ENCODE peak calls at places on chromosome 21, in ten cellular contexts. Y is mesothelial cell of epicardium, T is GM04504, F is breast epithelium, H is mucosa of descending colon, I is lower leg skin, B is NCI-H1092, W is endothelial cell, A is germinal center, V is activated T-cell treated with anti-CD3 and anti-CD28 coated beads for 24 hours. G is an unnamed sample.

GRCh38 chr21:46124926-46125845 is 27.3 kb downstream of the COL6A2 start:
- DNase-seq in Y (peak), T (no peak), F (no peak), H (peak), I (peak), B (no peak), W (peak), A (no peak), V (no peak), G (no peak)

GRCh38 chr21:45034556-45035476 is 39.6 kb upstream of the ADARB1 start:
- DNase-seq in Y (no peak), T (no peak), F (no peak), H (no peak), I (no peak), B (no peak), W (no peak), A (no peak), V (no peak), G (no peak)

GRCh38 chr21:25373126-25374082 is 233.9 kb downstream of the MRPL39 start:
- DNase-seq in Y (no peak), T (no peak), F (no peak), H (no peak), I (no peak), B (no peak), W (no peak), A (no peak), V (no peak), G (no peak)

GRCh38 chr21:28851645-28852044 is 141.0 kb downstream of the LTN1 start:
- DNase-seq in Y (no peak), T (no peak), F (no peak), H (no peak), I (no peak), B (no peak), W (no peak), A (no peak), V (no peak), G (no peak)

GRCh38 chr21:41321908-41322495 is 5.4 kb downstream of the FAM3B start:
- DNase-seq in Y (no peak), T (no peak), F (no peak), H (no peak), I (no peak), B (no peak), W (no peak), A (no peak), V (no peak), G (no peak)

GRCh38 chr21:36948686-36949085 is 17.8 kb downstream of the HLCS start:
- DNase-seq in Y (no peak), T (no peak), F (no peak), H (no peak), I (no peak), B (no peak), W (no peak), A (no peak), V (no peak), G (no peak)

GRCh38 chr21:29080454-29080930 is 7.0 kb upstream of the CCT8 start:
- DNase-seq in Y (no peak), T (no peak), F (no peak), H (no peak), I (no peak), B (no peak), W (no peak), A (no peak), V (no peak), G (no peak)

GRCh38 chr21:39065912-39066311 is 117.3 kb downstream of the PSMG1 start:
- DNase-seq in Y (no peak), T (no peak), F (no peak), H (no peak), I (no peak), B (no peak), W (no peak), A (no peak), V (no peak), G (no peak)

GRCh38 chr21:20443558-20444155 is 554.6 kb upstream of the NCAM2 start:
- DNase-seq in Y (no peak), T (no peak), F (no peak), H (no peak), I (no peak), B (peak), W (no peak), A (no peak), V (no peak), G (no peak)

GRCh38 chr21:21268061-21268471 is 269.9 kb downstream of the NCAM2 start:
- DNase-seq in Y (no peak), T (no peak), F (no peak), H (no peak), I (no peak), B (no peak), W (no peak), A (no peak), V (no peak), G (no peak)

GRCh38 chr21:36749935-36750578 is 51.1 kb downstream of the SIM2 start:
- DNase-seq in Y (peak), T (no peak), F (no peak), H (no peak), I (no peak), B (no peak), W (peak), A (no peak), V (no peak), G (no peak)

GRCh38 chr21:35579520-35580293 is 480.6 kb downstream of the SETD4 start:
- DNase-seq in Y (no peak), T (no peak), F (no peak), H (no peak), I (no peak), B (no peak), W (no peak), A (no peak), V (no peak), G (no peak)

GRCh38 chr21:37939251-37939650 is 23.0 kb upstream of the KCNJ6 start:
- DNase-seq in Y (no peak), T (no peak), F (no peak), H (no peak), I (no peak), B (no peak), W (no peak), A (no peak), V (no peak), G (no peak)

GRCh38 chr21:32044205-32044874 is 171.5 kb downstream of the HUNK start:
- DNase-seq in Y (no peak), T (no peak), F (no peak), H (no peak), I (no peak), B (no peak), W (no peak), A (no peak), V (no peak), G (no peak)

GRCh38 chr21:40143822-40144525 is 276.7 kb downstream of the PCP4 start:
- DNase-seq in Y (peak), T (peak), F (peak), H (peak), I (no peak), B (peak), W (peak), A (no peak), V (peak), G (no peak)

GRCh38 chr21:31184462-31184861 is 146.2 kb upstream of the KRTAP19-8 start:
- DNase-seq in Y (no peak), T (no peak), F (no peak), H (no peak), I (peak), B (no peak), W (no peak), A (no peak), V (peak), G (no peak)

GRCh38 chr21:25858328-25858727 is 123.6 kb downstream of the GABPA start:
- DNase-seq in Y (no peak), T (no peak), F (no peak), H (no peak), I (no peak), B (no peak), W (no peak), A (no peak), V (no peak), G (no peak)

GRCh38 chr21:17784604-17785402 is 34.4 kb downstream of the C21orf91 start:
- DNase-seq in Y (no peak), T (no peak), F (no peak), H (no peak), I (no peak), B (no peak), W (no peak), A (peak), V (peak), G (no peak)

GRCh38 chr21:42038826-42039425 is 28.8 kb upstream of the ZBTB21 start:
- DNase-seq in Y (no peak), T (peak), F (no peak), H (no peak), I (no peak), B (no peak), W (no peak), A (no peak), V (no peak), G (no peak)

GRCh38 chr21:46095106-46095719 is 2.7 kb upstream of the COL6A2 start:
- DNase-seq in Y (no peak), T (no peak), F (peak), H (peak), I (peak), B (no peak), W (no peak), A (no peak), V (no peak), G (no peak)

G was measured in stimulated activated naive B cell treated with anti-CD40 and anti-IgM and Interleukin-4, amounts not matched to agents 10 μg/mL and 1 μg/mL and 100 μg/mL, for 72 hours.